ENCODE peak calls at places on chromosomes 3 and 15, in five cellular contexts. F, D, P, W and K are unnamed samples.

GRCh38 chr3:16524196-16524595 is 10.7 kb upstream of the RFTN1 start:
- DNase-seq in W (no peak), F (peak; percentile 17), P (no peak), D (no peak), K (no peak)

GRCh38 chr3:120114981-120115380 is 20.7 kb upstream of the GSK3B start:
- DNase-seq in D (no peak), F (peak; percentile 14), P (no peak), W (no peak), K (no peak)

GRCh38 chr3:190325923-190326322 is 3.7 kb upstream of the CLDN1 start:
- DNase-seq in D (no peak), F (peak; percentile 70), W (no peak), P (no peak), K (peak; percentile 69)

GRCh38 chr15:45635191-45635638 is 386 bp downstream of the SQOR start:
- DNase-seq in D (peak; percentile 71), F (no peak), P (peak; percentile 46), W (peak; percentile 57), K (no peak)

GRCh38 chr3:102205647-102206046 is 229.2 kb upstream of the ZPLD1 start:
- DNase-seq in D (no peak), F (no peak), P (no peak), W (no peak), K (no peak)

GRCh38 chr3:29525254-29525881 is 244.5 kb downstream of the RBMS3 start:
- DNase-seq in F (peak; percentile 55), D (peak; percentile 32), W (no peak), P (peak; percentile 50), K (peak; percentile 17)

GRCh38 chr3:8482263-8482662 is 19.4 kb upstream of the LMCD1 start:
- DNase-seq in D (no peak), F (peak; percentile 47), W (no peak), P (no peak), K (no peak)

GRCh38 chr3:182212479-182213076 is 500.9 kb downstream of the SOX2 start:
- DNase-seq in P (no peak), D (no peak), W (no peak), F (peak; percentile 99), K (peak; percentile 99)

GRCh38 chr15:43877371-43877770 is 50.6 kb downstream of the WDR76 start:
- DNase-seq in W (no peak), F (no peak), D (no peak), P (no peak), K (no peak)

GRCh38 chr3:72152551-72153476 is 367.9 kb upstream of the PROK2 start:
- DNase-seq in W (no peak), F (peak; percentile 79), D (peak; percentile 75), P (peak; percentile 48), K (peak; percentile 49)

GRCh38 chr3:147812186-147812911 is 403.2 kb downstream of the ZIC1 start:
- DNase-seq in F (no peak), D (no peak), P (no peak), W (no peak), K (no peak)

GRCh38 chr3:141303481-141304223 is 64.7 kb upstream of the ZBTB38 start:
- DNase-seq in W (peak; percentile 79), F (peak; percentile 63), P (no peak), D (no peak), K (peak; percentile 79)

GRCh38 chr15:64180235-64180824 is 17.5 kb upstream of the PPIB start:
- DNase-seq in D (no peak), F (no peak), P (no peak), W (peak; percentile 83), K (no peak)

GRCh38 chr3:156376199-156376598 is 178.7 kb downstream of the SSR3 start:
- DNase-seq in F (no peak), D (no peak), W (no peak), P (no peak), K (no peak)

GRCh38 chr15:78599189-78599588 is 21.6 kb downstream of the CHRNA3 start:
- DNase-seq in F (no peak), P (no peak), D (no peak), W (no peak), K (peak; percentile 4)

GRCh38 chr3:119595639-119596329 is 1.9 kb upstream of the PLA1A start:
- DNase-seq in W (no peak), F (peak; percentile 27), P (no peak), D (no peak), K (no peak)

GRCh38 chr3:13896473-13897154 is 16.7 kb upstream of the WNT7A start:
- DNase-seq in P (no peak), F (peak; percentile 51), D (no peak), W (peak; percentile 86), K (peak; percentile 85)

GRCh38 chr3:151593923-151594322 is 133.1 kb upstream of the IGSF10 start:
- DNase-seq in W (no peak), P (no peak), D (no peak), F (peak; percentile 68), K (no peak)

GRCh38 chr3:153350420-153350819 is 188.4 kb downstream of the RAP2B start:
- DNase-seq in W (no peak), F (peak; percentile 95), D (no peak), P (no peak), K (peak; percentile 22)

GRCh38 chr15:63308947-63309346 is 31.5 kb downstream of the APH1B start:
- DNase-seq in P (no peak), D (no peak), W (no peak), F (no peak), K (no peak)

GRCh38 chr3:45664558-45664957 is 24.6 kb upstream of the SACM1L start:
- DNase-seq in P (no peak), F (no peak), D (peak; percentile 27), W (no peak), K (no peak)

GRCh38 chr15:29141206-29141907 is 128.3 kb downstream of the NSMCE3 start:
- DNase-seq in P (no peak), W (no peak), D (no peak), F (peak; percentile 37), K (no peak)

GRCh38 chr3:72489916-72490315 is 358.3 kb downstream of the SHQ1 start:
- DNase-seq in D (no peak), W (no peak), P (no peak), F (no peak), K (no peak)

GRCh38 chr3:173732237-173732636 is 334.7 kb downstream of the NLGN1 start:
- DNase-seq in F (peak; percentile 67), D (no peak), P (no peak), W (no peak), K (no peak)

GRCh38 chr3:27360113-27361078 is 8.8 kb downstream of the NEK10 start:
- DNase-seq in F (peak; percentile 11), W (no peak), D (no peak), P (no peak), K (peak; percentile 90)

GRCh38 chr3:150687613-150688012 is 16.1 kb downstream of the ERICH6 start:
- DNase-seq in P (no peak), W (no peak), D (no peak), F (no peak), K (no peak)

GRCh38 chr15:71708052-71708432 is 102.3 kb upstream of the NR2E3 start:
- DNase-seq in P (no peak), F (no peak), W (no peak), D (no peak), K (no peak)

GRCh38 chr15:99421172-99421656 is 144.6 kb upstream of the MEF2A start:
- DNase-seq in F (peak; percentile 20), P (no peak), D (no peak), W (no peak), K (peak; percentile 22)

GRCh38 chr15:33864360-33865075 is 103.8 kb upstream of the CHRM5 start:
- DNase-seq in D (no peak), W (no peak), F (no peak), P (no peak), K (no peak)

GRCh38 chr3:100185847-100186246 is 71.5 kb upstream of the FILIP1L start:
- DNase-seq in P (no peak), D (no peak), F (no peak), W (no peak), K (no peak)

GRCh38 chr15:89197503-89197971 is 23.8 kb downstream of the RLBP1 start:
- DNase-seq in D (no peak), F (no peak), P (no peak), W (peak; percentile 66), K (peak; percentile 46)

GRCh38 chr3:100710355-100711198 is 1.3 kb downstream of the TFG start:
- DNase-seq in D (no peak), F (peak; percentile 68), P (no peak), W (peak; percentile 70), K (peak; percentile 76)

GRCh38 chr3:18079739-18080138 is 337.3 kb upstream of the TBC1D5 start:
- DNase-seq in P (no peak), W (no peak), F (peak; percentile 46), D (no peak), K (peak; percentile 55)

GRCh38 chr15:36645106-36645505 is 65.7 kb downstream of the CDIN1 start:
- DNase-seq in P (no peak), F (no peak), W (no peak), D (no peak), K (no peak)
- TF ChIP-seq CTCF in P (no peak), F (no peak), W (peak; percentile 31), D (no peak), K (no peak)

GRCh38 chr15:67571643-67572415 is 29.3 kb downstream of the MAP2K5 start:
- DNase-seq in D (no peak), P (no peak), W (no peak), F (no peak), K (no peak)
- TF ChIP-seq CTCF in D (no peak), P (no peak), W (no peak), F (no peak), K (no peak)

DNA sequence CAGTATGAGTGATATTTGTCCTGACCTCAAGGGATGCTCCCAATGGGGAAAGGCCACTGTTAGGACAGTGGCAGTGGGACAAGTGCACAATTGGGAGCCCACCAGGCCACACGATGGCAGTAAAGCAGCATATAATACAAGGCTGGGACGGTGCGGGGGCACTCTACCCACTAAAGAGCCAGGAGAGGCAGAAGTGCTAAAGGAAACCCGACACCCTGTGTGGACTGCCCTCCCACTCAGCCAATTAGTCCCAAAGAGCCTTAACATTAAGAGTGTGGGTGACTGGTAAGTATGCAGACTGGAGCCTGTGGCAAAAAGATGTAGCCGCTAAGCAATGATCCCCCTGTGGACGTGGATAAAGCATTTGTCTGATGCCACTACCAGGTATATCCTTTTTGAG is 8.2 kb upstream of the ZNF589 start:
- DNase-seq in W (peak; percentile 83), F (peak; percentile 79), P (no peak), D (peak; percentile 67), K (peak; percentile 87)
- TF ChIP-seq CTCF in W (peak; percentile 65), F (peak; percentile 41), P (peak; percentile 39), D (peak; percentile 53), K (peak; percentile 65)

GRCh38 chr3:47163990-47164848 is at the start of gene SETD2:
- DNase-seq in P (peak; percentile 86), F (peak; percentile 93), W (peak; percentile 97), D (peak; percentile 96), K (peak; percentile 95)
- TF ChIP-seq CTCF in P (peak; percentile 47), F (peak; percentile 32), W (peak; percentile 34), D (peak; percentile 35), K (no peak)

GRCh38 chr3:38117748-38118420 is 19.0 kb downstream of the ACAA1 start:
- DNase-seq in P (no peak), F (peak; percentile 39), W (peak; percentile 32), D (peak; percentile 62), K (peak; percentile 65)
- TF ChIP-seq CTCF in P (peak; percentile 72), F (peak; percentile 53), W (peak; percentile 81), D (peak; percentile 75), K (peak; percentile 70)

GRCh38 chr15:49122541-49123062 is 32.8 kb downstream of the COPS2 start:
- DNase-seq in W (no peak), P (no peak), D (no peak), F (peak; percentile 6), K (no peak)
- TF ChIP-seq CTCF in W (no peak), P (no peak), D (no peak), F (no peak), K (no peak)